ENCODE peak calls at places on chromosomes 13 and 19, in nine cellular contexts. S, G, V, W, X, Z, F, K and C are unnamed samples.
A peak's percentile ranks its signal among the peaks of the same experiment; 100 is the strongest.

GRCh38 chr19:632228-633067 is 889 bp downstream of the POLRMT start:
- DNase-seq in S (peak; percentile 77), G (no peak), V (no peak), W (no peak), X (no peak), Z (no peak), F (no peak), K (no peak), C (no peak)

GRCh38 chr13:83377486-83377885 is 504.8 kb downstream of the SLITRK1 start:
- DNase-seq in S (no peak), G (no peak), V (no peak), W (no peak), X (no peak), Z (no peak), F (no peak), K (no peak), C (no peak)

GRCh38 chr19:5292843-5293606 is 47.6 kb downstream of the PTPRS start:
- DNase-seq in S (peak; percentile 74), G (peak; percentile 74), V (peak; percentile 74), W (peak; percentile 85), X (peak; percentile 51), Z (peak; percentile 4), F (peak; percentile 72), K (peak; percentile 84), C (peak; percentile 60)

GRCh38 chr19:55112781-55113569 is 4.5 kb downstream of the PPP1R12C start:
- DNase-seq in S (no peak), G (no peak), V (no peak), W (no peak), X (no peak), Z (no peak), F (no peak), K (no peak), C (no peak)

GRCh38 chr13:110138009-110138699 is 168.8 kb downstream of the COL4A1 start:
- DNase-seq in S (peak; percentile 84), G (peak; percentile 60), V (peak; percentile 67), W (peak; percentile 48), X (no peak), Z (peak; percentile 39), F (peak; percentile 87), K (peak; percentile 88), C (peak; percentile 22)

GRCh38 chr19:37654525-37654832 is 786 bp downstream of the ZFP30 start:
- DNase-seq in S (no peak), G (no peak), V (no peak), W (no peak), X (no peak), Z (no peak), F (no peak), K (no peak), C (no peak)

GRCh38 chr13:42047561-42048322 is 706 bp upstream of the DGKH start:
- DNase-seq in S (peak; percentile 53), G (peak; percentile 48), V (peak; percentile 42), W (peak; percentile 48), X (no peak), Z (no peak), F (peak; percentile 51), K (peak; percentile 70), C (peak; percentile 56)

GRCh38 chr19:38233740-38234251 is 9.8 kb upstream of the DPF1 start:
- DNase-seq in S (peak; percentile 79), G (peak; percentile 87), V (peak; percentile 80), W (peak; percentile 62), X (no peak), Z (peak; percentile 36), F (peak; percentile 89), K (peak; percentile 82), C (peak; percentile 60)

GRCh38 chr19:12774588-12775555 is at the start of gene HOOK2:
- DNase-seq in S (peak; percentile 59), G (no peak), V (peak; percentile 100), W (no peak), X (no peak), Z (peak; percentile 31), F (no peak), K (peak; percentile 80), C (no peak)

GRCh38 chr13:91220872-91221271 is 126.6 kb upstream of the MIR17HG start:
- DNase-seq in S (no peak), G (no peak), V (no peak), W (no peak), X (no peak), Z (no peak), F (no peak), K (no peak), C (no peak)

GRCh38 chr19:38035515-38036495 is 128.8 kb downstream of the SIPA1L3 start:
- DNase-seq in S (peak; percentile 30), G (peak; percentile 28), V (no peak), W (peak; percentile 30), X (no peak), Z (no peak), F (peak; percentile 66), K (peak; percentile 71), C (peak; percentile 17)

GRCh38 chr13:86446311-86446710 is 647.1 kb upstream of the SLITRK6 start:
- DNase-seq in S (no peak), G (no peak), V (no peak), W (no peak), X (peak; percentile 38), Z (no peak), F (peak; percentile 54), K (no peak), C (no peak)

GRCh38 chr13:43411741-43412140 is 375.0 kb downstream of the ENOX1 start:
- DNase-seq in S (no peak), G (peak; percentile 44), V (no peak), W (peak; percentile 61), X (no peak), Z (no peak), F (no peak), K (no peak), C (peak; percentile 39)

GRCh38 chr13:44972956-44973581 is 16.2 kb downstream of the NUFIP1 start:
- DNase-seq in S (no peak), G (no peak), V (no peak), W (no peak), X (no peak), Z (no peak), F (no peak), K (no peak), C (no peak)

GRCh38 chr13:20492641-20493040 is 33.0 kb downstream of the CRYL1 start:
- DNase-seq in S (no peak), G (no peak), V (no peak), W (no peak), X (no peak), Z (peak; percentile 12), F (no peak), K (no peak), C (no peak)

GRCh38 chr13:51614350-51614786 is 30.1 kb downstream of the WDFY2 start:
- DNase-seq in S (peak; percentile 47), G (no peak), V (peak; percentile 41), W (no peak), X (no peak), Z (peak; percentile 3), F (no peak), K (no peak), C (no peak)

GRCh38 chr13:113607477-113608245 is 23.1 kb downstream of the TFDP1 start:
- DNase-seq in S (no peak), G (no peak), V (no peak), W (no peak), X (no peak), Z (no peak), F (no peak), K (no peak), C (no peak)
- H3K27ac ChIP-seq in S (no peak overlapping the region), G (no peak overlapping the region), V (no peak overlapping the region), W (no peak overlapping the region), X (no peak overlapping the region), Z (no peak overlapping the region), F (no peak overlapping the region), K (no peak overlapping the region), C (no peak overlapping the region)

GRCh38 chr13:84653915-84654534 is 771.8 kb upstream of the SLITRK1 start:
- DNase-seq in S (no peak), G (peak; percentile 54), V (no peak), W (no peak), X (no peak), Z (no peak), F (no peak), K (no peak), C (no peak)
- H3K27ac ChIP-seq in S (no peak overlapping the region), G (peak overlapping the region; percentile 57), V (no peak overlapping the region), W (no peak overlapping the region), X (peak overlapping the region; percentile 72), Z (no peak overlapping the region), F (no peak overlapping the region), K (no peak overlapping the region), C (no peak overlapping the region)

GRCh38 chr13:33236021-33236420 is 49.5 kb downstream of the STARD13 start:
- DNase-seq in S (no peak), G (no peak), V (no peak), W (no peak), X (no peak), Z (no peak), F (no peak), K (no peak), C (no peak)
- H3K27ac ChIP-seq in S (peak overlapping the region; percentile 86), G (peak overlapping the region; percentile 44), V (peak overlapping the region; percentile 27), W (no peak overlapping the region), X (no peak overlapping the region), Z (no peak overlapping the region), F (peak overlapping the region; percentile 92), K (peak overlapping the region; percentile 33), C (no peak overlapping the region)

GRCh38 chr13:80655778-80656518 is 315.0 kb upstream of the SPRY2 start:
- DNase-seq in S (no peak), G (no peak), V (no peak), W (no peak), X (no peak), Z (no peak), F (no peak), K (no peak), C (no peak)

GRCh38 chr13:80654638-80655249 is 313.8 kb upstream of the SPRY2 start:
- DNase-seq in S (peak; percentile 17), G (peak; percentile 20), V (no peak), W (no peak), X (no peak), Z (no peak), F (no peak), K (no peak), C (no peak)

GRCh38 chr13:80663788-80664187 is 322.9 kb upstream of the SPRY2 start:
- DNase-seq in S (no peak), G (no peak), V (no peak), W (no peak), X (no peak), Z (no peak), F (no peak), K (no peak), C (no peak)

DNA sequence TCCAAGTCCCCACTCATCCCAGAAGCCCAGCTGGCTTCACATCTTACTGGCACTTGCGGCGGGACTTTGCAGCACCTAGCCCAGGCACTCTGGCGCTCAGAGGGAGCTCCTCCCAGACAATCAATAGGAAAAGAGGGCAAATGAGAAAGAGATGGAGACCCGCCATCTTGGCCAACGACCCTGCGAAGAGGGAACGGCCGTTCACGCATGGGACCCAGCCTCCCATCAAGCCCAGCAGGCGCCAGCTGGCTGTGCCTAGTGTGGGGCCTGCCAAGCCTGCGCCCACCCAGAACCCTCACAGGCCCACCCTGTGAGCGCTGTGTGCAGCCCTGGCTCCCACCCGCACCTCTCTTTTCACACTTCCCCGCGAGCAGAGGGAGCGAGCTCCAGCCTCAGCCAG is 317.8 kb upstream of the SPRY2 start:
- DNase-seq in S (no peak), G (no peak), V (no peak), W (no peak), X (no peak), Z (no peak), F (no peak), K (no peak), C (no peak)
- H3K27ac ChIP-seq in S (no peak overlapping the region), G (no peak overlapping the region), V (no peak overlapping the region), W (no peak overlapping the region), X (no peak overlapping the region), Z (no peak overlapping the region), F (no peak overlapping the region), K (no peak overlapping the region), C (no peak overlapping the region)